ENCODE peak calls at places on chromosomes 6 and 20, in eight cellular contexts. One of them, this sample, is unnamed.
A peak's percentile ranks its signal among the peaks of the same experiment; 100 is the strongest.

GRCh38 chr6:142482973-142483372 is 181.2 kb downstream of the ADGRG6 start:
- DNase-seq in stomach: no peak
- DNase-seq in breast epithelium: no peak
- DNase-seq in HCT116: no peak
- DNase-seq in transverse colon: no peak
- DNase-seq in sigmoid colon: no peak
- DNase-seq in endothelial cell of umbilical vein: no peak
- DNase-seq in upper lobe of left lung: no peak
- DNase-seq in this sample: no peak

GRCh38 chr20:17179840-17180239 is 47.0 kb upstream of the PCSK2 start:
- DNase-seq in stomach: no peak
- DNase-seq in breast epithelium: no peak
- DNase-seq in HCT116: no peak
- DNase-seq in transverse colon: no peak
- DNase-seq in sigmoid colon: no peak
- DNase-seq in endothelial cell of umbilical vein: no peak
- DNase-seq in upper lobe of left lung: no peak
- DNase-seq in this sample: no peak

GRCh38 chr6:9028086-9028485 is 592.7 kb upstream of the SLC35B3 start:
- DNase-seq in stomach: no peak
- DNase-seq in breast epithelium: no peak
- DNase-seq in HCT116: no peak
- DNase-seq in transverse colon: no peak
- DNase-seq in sigmoid colon: no peak
- DNase-seq in endothelial cell of umbilical vein: no peak
- DNase-seq in upper lobe of left lung: no peak
- DNase-seq in this sample: no peak

GRCh38 chr6:137013738-137014602 is 30.8 kb downstream of the IL20RA start:
- DNase-seq in stomach: no peak
- DNase-seq in breast epithelium: no peak
- DNase-seq in HCT116: peak; percentile 26
- DNase-seq in transverse colon: no peak
- DNase-seq in sigmoid colon: no peak
- DNase-seq in endothelial cell of umbilical vein: peak; percentile 27
- DNase-seq in upper lobe of left lung: no peak
- DNase-seq in this sample: no peak

GRCh38 chr20:38951611-38952010 is 10.5 kb upstream of the DHX35 start:
- DNase-seq in stomach: no peak
- DNase-seq in breast epithelium: no peak
- DNase-seq in HCT116: no peak
- DNase-seq in transverse colon: no peak
- DNase-seq in sigmoid colon: no peak
- DNase-seq in endothelial cell of umbilical vein: no peak
- DNase-seq in upper lobe of left lung: peak; percentile 37
- DNase-seq in this sample: no peak

GRCh38 chr6:165676435-165677068 is 13.5 kb upstream of the PDE10A start:
- DNase-seq in stomach: no peak
- DNase-seq in breast epithelium: no peak
- DNase-seq in HCT116: no peak
- DNase-seq in transverse colon: no peak
- DNase-seq in sigmoid colon: no peak
- DNase-seq in endothelial cell of umbilical vein: peak; percentile 89
- DNase-seq in upper lobe of left lung: no peak
- DNase-seq in this sample: no peak

GRCh38 chr20:46945465-46945864 is 50.8 kb downstream of the EYA2 start:
- DNase-seq in stomach: no peak
- DNase-seq in breast epithelium: no peak
- DNase-seq in HCT116: no peak
- DNase-seq in transverse colon: no peak
- DNase-seq in sigmoid colon: peak; percentile 46
- DNase-seq in endothelial cell of umbilical vein: no peak
- DNase-seq in upper lobe of left lung: no peak
- DNase-seq in this sample: no peak

GRCh38 chr6:148771212-148771601 is 24.4 kb downstream of the UST start:
- DNase-seq in stomach: peak; percentile 72
- DNase-seq in breast epithelium: no peak
- DNase-seq in HCT116: no peak
- DNase-seq in transverse colon: peak; percentile 28
- DNase-seq in sigmoid colon: no peak
- DNase-seq in endothelial cell of umbilical vein: no peak
- DNase-seq in upper lobe of left lung: no peak
- DNase-seq in this sample: peak; percentile 39

GRCh38 chr20:51860015-51860882 is 57.9 kb upstream of the SALL4 start:
- DNase-seq in stomach: no peak
- DNase-seq in breast epithelium: no peak
- DNase-seq in HCT116: no peak
- DNase-seq in transverse colon: peak; percentile 64
- DNase-seq in sigmoid colon: no peak
- DNase-seq in endothelial cell of umbilical vein: peak; percentile 24
- DNase-seq in upper lobe of left lung: no peak
- DNase-seq in this sample: peak; percentile 6

GRCh38 chr6:137272403-137272802 is 53.2 kb upstream of the IFNGR1 start:
- DNase-seq in stomach: no peak
- DNase-seq in breast epithelium: no peak
- DNase-seq in HCT116: no peak
- DNase-seq in transverse colon: no peak
- DNase-seq in sigmoid colon: no peak
- DNase-seq in endothelial cell of umbilical vein: no peak
- DNase-seq in upper lobe of left lung: no peak
- DNase-seq in this sample: no peak

GRCh38 chr20:56343861-56344381 is 14.9 kb upstream of the FAM210B start:
- DNase-seq in stomach: peak; percentile 51
- DNase-seq in breast epithelium: no peak
- DNase-seq in HCT116: no peak
- DNase-seq in transverse colon: peak; percentile 21
- DNase-seq in sigmoid colon: no peak
- DNase-seq in endothelial cell of umbilical vein: peak; percentile 35
- DNase-seq in upper lobe of left lung: peak; percentile 90
- DNase-seq in this sample: peak; percentile 39

GRCh38 chr6:39189915-39190544 is 39.2 kb downstream of the KCNK5 start:
- DNase-seq in stomach: peak; percentile 72
- DNase-seq in breast epithelium: no peak
- DNase-seq in HCT116: no peak
- DNase-seq in transverse colon: peak; percentile 72
- DNase-seq in sigmoid colon: no peak
- DNase-seq in endothelial cell of umbilical vein: no peak
- DNase-seq in upper lobe of left lung: peak; percentile 36
- DNase-seq in this sample: no peak

GRCh38 chr6:136669299-136669699 is 119.1 kb upstream of the MAP7 start:
- DNase-seq in stomach: no peak
- DNase-seq in breast epithelium: no peak
- DNase-seq in HCT116: no peak
- DNase-seq in transverse colon: no peak
- DNase-seq in sigmoid colon: no peak
- DNase-seq in endothelial cell of umbilical vein: peak; percentile 69
- DNase-seq in upper lobe of left lung: no peak
- DNase-seq in this sample: peak; percentile 13

DNA sequence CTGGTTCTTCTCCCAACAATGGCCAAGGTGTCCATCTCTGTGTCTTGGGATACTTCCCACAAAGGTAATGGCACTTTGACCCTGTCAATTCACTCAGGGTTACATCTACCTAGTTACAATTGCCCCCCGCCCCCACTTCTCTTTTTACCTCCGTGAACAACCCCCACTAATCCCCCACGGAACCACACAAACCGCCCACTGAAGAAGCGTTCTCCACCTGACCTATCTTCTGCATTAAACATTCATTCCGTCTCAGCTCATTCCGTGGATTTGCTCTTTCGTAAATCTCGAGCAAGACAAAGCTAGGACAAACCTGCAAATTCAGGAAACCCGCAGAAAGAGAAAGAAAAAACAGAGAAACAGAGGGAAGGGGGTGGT is 696 bp downstream of the TMEM30A start:
- DNase-seq in stomach: no peak
- DNase-seq in breast epithelium: no peak
- DNase-seq in HCT116: no peak
- DNase-seq in transverse colon: no peak
- DNase-seq in sigmoid colon: no peak
- DNase-seq in endothelial cell of umbilical vein: no peak
- DNase-seq in upper lobe of left lung: no peak
- DNase-seq in this sample: no peak
- H3K4me3 ChIP-seq in stomach: peak overlapping the region; percentile 82
- H3K4me3 ChIP-seq in breast epithelium: peak overlapping the region; percentile 82
- H3K4me3 ChIP-seq in HCT116: peak overlapping the region; percentile 86
- H3K4me3 ChIP-seq in transverse colon: peak overlapping the region; percentile 92
- H3K4me3 ChIP-seq in sigmoid colon: peak overlapping the region; percentile 93
- H3K4me3 ChIP-seq in endothelial cell of umbilical vein: peak overlapping the region; percentile 95
- H3K4me3 ChIP-seq in upper lobe of left lung: peak overlapping the region; percentile 70
- H3K4me3 ChIP-seq in this sample: peak overlapping the region; percentile 78

GRCh38 chr20:64219730-64220129 is 35.8 kb upstream of the PCMTD2 start:
- DNase-seq in stomach: no peak
- DNase-seq in breast epithelium: no peak
- DNase-seq in HCT116: no peak
- DNase-seq in transverse colon: no peak
- DNase-seq in sigmoid colon: no peak
- DNase-seq in endothelial cell of umbilical vein: no peak
- DNase-seq in upper lobe of left lung: peak; percentile 79
- DNase-seq in this sample: no peak

GRCh38 chr20:64219202-64219601 is 36.3 kb upstream of the PCMTD2 start:
- DNase-seq in stomach: no peak
- DNase-seq in breast epithelium: no peak
- DNase-seq in HCT116: no peak
- DNase-seq in transverse colon: no peak
- DNase-seq in sigmoid colon: no peak
- DNase-seq in endothelial cell of umbilical vein: no peak
- DNase-seq in upper lobe of left lung: no peak
- DNase-seq in this sample: no peak

GRCh38 chr20:64216910-64217309 is 38.6 kb upstream of the PCMTD2 start:
- DNase-seq in stomach: no peak
- DNase-seq in breast epithelium: no peak
- DNase-seq in HCT116: no peak
- DNase-seq in transverse colon: no peak
- DNase-seq in sigmoid colon: no peak
- DNase-seq in endothelial cell of umbilical vein: no peak
- DNase-seq in upper lobe of left lung: no peak
- DNase-seq in this sample: no peak

GRCh38 chr20:64216036-64216435 is 39.5 kb upstream of the PCMTD2 start:
- DNase-seq in stomach: peak; percentile 70
- DNase-seq in breast epithelium: no peak
- DNase-seq in HCT116: no peak
- DNase-seq in transverse colon: no peak
- DNase-seq in sigmoid colon: no peak
- DNase-seq in endothelial cell of umbilical vein: peak; percentile 18
- DNase-seq in upper lobe of left lung: no peak
- DNase-seq in this sample: peak; percentile 82

DNA sequence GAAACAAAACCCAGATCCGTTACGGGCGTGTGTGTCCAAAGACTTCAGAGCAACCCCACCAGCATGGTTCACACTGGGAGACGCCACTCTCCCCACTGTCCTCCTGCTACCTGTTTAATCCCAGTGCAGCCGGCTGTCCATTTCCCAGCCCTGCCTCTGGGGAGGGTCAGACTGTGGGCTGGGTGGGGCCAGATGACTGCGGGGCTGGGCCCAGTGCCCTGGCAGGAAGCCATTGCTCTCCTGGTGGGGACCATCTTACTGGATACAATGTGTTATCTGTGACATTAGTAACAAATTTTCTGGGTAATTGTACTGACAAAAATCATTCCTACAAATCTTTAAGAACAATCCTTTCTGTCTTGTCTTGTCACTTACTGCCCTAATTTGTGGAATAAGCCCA is 38.0 kb upstream of the PCMTD2 start:
- DNase-seq in stomach: no peak
- DNase-seq in breast epithelium: no peak
- DNase-seq in HCT116: no peak
- DNase-seq in transverse colon: no peak
- DNase-seq in sigmoid colon: no peak
- DNase-seq in endothelial cell of umbilical vein: no peak
- DNase-seq in upper lobe of left lung: no peak
- DNase-seq in this sample: no peak
- TF ChIP-seq POLR2A in stomach: no peak
- TF ChIP-seq POLR2A in breast epithelium: no peak
- TF ChIP-seq POLR2A in HCT116: no peak
- TF ChIP-seq POLR2A in transverse colon: no peak
- TF ChIP-seq POLR2A in sigmoid colon: no peak
- TF ChIP-seq POLR2A in endothelial cell of umbilical vein: no peak
- TF ChIP-seq POLR2A in upper lobe of left lung: no peak
- TF ChIP-seq POLR2A in this sample: no peak

DNA sequence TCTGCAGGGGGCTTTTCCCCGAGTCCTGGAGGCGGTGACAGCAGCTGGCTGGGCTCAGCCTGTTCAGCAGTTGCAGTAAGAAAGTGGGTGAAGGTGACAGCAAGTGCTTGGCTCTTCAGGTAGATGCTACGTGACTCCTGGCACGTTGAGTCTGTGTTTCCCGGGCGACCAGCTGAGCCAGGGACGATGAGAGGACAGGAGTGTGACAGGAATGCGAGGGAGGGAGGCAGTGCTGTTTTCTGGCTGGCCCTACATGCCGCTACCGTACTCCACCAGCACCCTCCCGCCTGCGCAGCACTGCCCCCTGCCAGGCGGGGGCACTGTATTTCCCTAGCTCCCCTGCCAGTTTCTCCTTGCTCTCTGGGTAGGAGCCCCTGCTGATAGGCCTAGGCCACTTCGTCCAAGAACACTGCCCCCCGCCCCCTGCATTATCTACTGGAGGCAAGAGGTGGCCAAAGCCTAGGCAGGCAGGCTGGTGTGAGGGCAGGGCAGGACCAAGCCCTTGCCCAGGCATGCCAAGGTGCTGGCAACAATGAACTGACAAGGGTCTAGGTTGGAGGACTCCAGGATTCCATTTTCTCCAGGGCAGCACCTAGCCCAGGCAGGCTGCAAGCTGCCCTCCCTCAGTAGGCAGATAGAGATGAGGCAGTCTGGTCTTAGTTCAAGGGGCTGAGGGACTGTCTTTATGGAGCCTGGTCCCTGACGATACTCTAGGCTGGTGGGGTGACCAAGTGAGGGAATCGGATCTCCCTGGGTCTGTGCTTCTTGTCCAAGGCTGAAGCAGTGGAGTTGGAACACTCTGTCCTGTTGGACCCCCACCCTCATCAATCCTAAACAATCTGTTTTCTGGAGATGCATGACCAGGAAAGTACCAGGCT is 19.2 kb downstream of the MRPS18A start:
- DNase-seq in stomach: peak; percentile 69
- DNase-seq in breast epithelium: peak; percentile 68
- DNase-seq in HCT116: peak; percentile 56
- DNase-seq in transverse colon: peak; percentile 70
- DNase-seq in sigmoid colon: peak; percentile 74
- DNase-seq in endothelial cell of umbilical vein: peak; percentile 73
- DNase-seq in upper lobe of left lung: peak; percentile 82
- DNase-seq in this sample: peak; percentile 84
- TF ChIP-seq POLR2AphosphoS5 in stomach: no peak
- TF ChIP-seq POLR2AphosphoS5 in breast epithelium: no peak
- TF ChIP-seq POLR2AphosphoS5 in HCT116: peak; percentile 73
- TF ChIP-seq POLR2AphosphoS5 in transverse colon: no peak
- TF ChIP-seq POLR2AphosphoS5 in sigmoid colon: no peak
- TF ChIP-seq POLR2AphosphoS5 in endothelial cell of umbilical vein: peak; percentile 50
- TF ChIP-seq POLR2AphosphoS5 in upper lobe of left lung: peak; percentile 61
- TF ChIP-seq POLR2AphosphoS5 in this sample: peak; percentile 51

DNA sequence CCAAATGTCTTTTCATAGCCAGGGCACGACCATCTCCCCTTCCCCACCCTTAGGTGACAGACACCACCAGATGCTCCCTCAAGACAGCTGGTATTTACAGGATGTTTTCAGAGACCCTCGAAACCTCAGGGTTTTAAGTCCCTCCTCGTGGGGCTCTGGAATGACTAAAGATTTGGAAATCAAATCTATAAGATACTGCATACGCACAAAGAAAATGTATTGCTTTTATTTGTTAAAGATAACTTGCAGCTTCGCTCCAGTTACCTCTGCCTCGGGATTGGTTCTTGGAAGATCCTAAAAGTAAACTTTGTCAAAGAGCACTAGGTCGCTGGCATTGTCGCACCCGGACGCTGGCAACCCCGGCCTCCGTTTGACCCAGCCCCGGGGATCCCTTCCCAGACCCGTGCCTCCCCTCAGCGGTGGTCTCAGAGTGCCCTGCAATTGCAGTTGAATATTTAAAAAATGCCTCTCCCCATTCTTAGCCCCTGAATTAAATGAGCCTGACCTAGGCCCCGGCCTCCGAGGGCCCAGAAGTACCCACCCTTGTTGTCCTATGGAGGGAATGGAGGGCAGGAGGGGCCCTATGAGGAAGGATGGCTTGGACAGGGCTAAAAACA is 7.1 kb downstream of the PAX1 start:
- DNase-seq in stomach: no peak
- DNase-seq in breast epithelium: no peak
- DNase-seq in HCT116: no peak
- DNase-seq in transverse colon: no peak
- DNase-seq in sigmoid colon: no peak
- DNase-seq in endothelial cell of umbilical vein: no peak
- DNase-seq in upper lobe of left lung: no peak
- DNase-seq in this sample: no peak
- H3K4me3 ChIP-seq in stomach: no peak overlapping the region
- H3K4me3 ChIP-seq in breast epithelium: no peak overlapping the region
- H3K4me3 ChIP-seq in HCT116: no peak overlapping the region
- H3K4me3 ChIP-seq in transverse colon: no peak overlapping the region
- H3K4me3 ChIP-seq in sigmoid colon: no peak overlapping the region
- H3K4me3 ChIP-seq in endothelial cell of umbilical vein: no peak overlapping the region
- H3K4me3 ChIP-seq in upper lobe of left lung: no peak overlapping the region
- H3K4me3 ChIP-seq in this sample: no peak overlapping the region

This sample was measured in prostate gland.